ENCODE peak calls at places on chromosomes 5 and 9, in eight cellular contexts. L is epithelial cell of proximal tubule, D is trophoblast cell, X is astrocyte of the spinal cord, A is natural killer cell, I is NCI-H2081 treated with DMSO at 0.1 percent for 48 hours, F is M059J, P is left cardiac atrium. T is an unnamed sample.

GRCh38 chr9:133516961-133517350 is 7.8 kb downstream of the MYMK start:
- DNase-seq in L (no peak), D (no peak), X (no peak), A (no peak), I (no peak), F (no peak), P (peak; percentile 9), T (no peak)

GRCh38 chr5:100758306-100758705 is 144.8 kb downstream of the ST8SIA4 start:
- DNase-seq in L (no peak), D (no peak), X (peak; percentile 52), A (no peak), I (no peak), F (no peak), P (no peak), T (no peak)

GRCh38 chr5:131976414-131977211 is 31.1 kb upstream of the MEIKIN start:
- DNase-seq in L (no peak), D (no peak), X (no peak), A (no peak), I (no peak), F (no peak), P (no peak), T (no peak)

GRCh38 chr9:105439428-105439827 is 8.4 kb upstream of the FSD1L start:
- DNase-seq in L (no peak), D (no peak), X (no peak), A (no peak), I (no peak), F (no peak), P (no peak), T (no peak)

GRCh38 chr5:76926329-76927105 is 26.3 kb upstream of the CRHBP start:
- DNase-seq in L (no peak), D (no peak), X (peak; percentile 22), A (no peak), I (no peak), F (peak; percentile 18), P (no peak), T (no peak)

GRCh38 chr5:2892601-2893000 is 141.1 kb upstream of the IRX2 start:
- DNase-seq in L (no peak), D (no peak), X (no peak), A (no peak), I (no peak), F (no peak), P (no peak), T (no peak)

GRCh38 chr5:16666861-16667481 is 50.2 kb upstream of the RETREG1 start:
- DNase-seq in L (no peak), D (peak; percentile 51), X (peak; percentile 13), A (no peak), I (peak; percentile 44), F (no peak), P (peak; percentile 61), T (peak; percentile 48)

GRCh38 chr5:123865641-123866040 is 353.7 kb downstream of the CSNK1G3 start:
- DNase-seq in L (peak; percentile 92), D (no peak), X (peak; percentile 35), A (no peak), I (no peak), F (no peak), P (no peak), T (no peak)

GRCh38 chr9:21031091-21031817 is at the start of gene HACD4:
- DNase-seq in L (no peak), D (peak; percentile 58), X (peak; percentile 37), A (peak; percentile 58), I (no peak), F (peak; percentile 58), P (peak; percentile 65), T (peak; percentile 78)

GRCh38 chr5:6937675-6938074 is 224.4 kb downstream of the TENT4A start:
- DNase-seq in L (no peak), D (no peak), X (no peak), A (no peak), I (no peak), F (no peak), P (no peak), T (no peak)

GRCh38 chr5:96133337-96134094 is 171.9 kb upstream of the ELL2 start:
- DNase-seq in L (no peak), D (no peak), X (no peak), A (no peak), I (no peak), F (peak; percentile 75), P (no peak), T (no peak)

T was measured in activated T-cell treated with anti-CD3 and anti-CD28 coated beads, Interleukin-2, amount 50 U/mL, for 24 hours.